ENCODE peak calls at places on chromosomes 16 and 17, in ten cellular contexts. E is HL-60; I is effector memory CD4-positive, alpha-beta T cell; K is body of pancreas; O is upper lobe of right lung; A is neuronal stem cell; Q is astrocyte; G is heart right ventricle; B is fibroblast of lung; F is hepatocyte. D is an unnamed sample.

GRCh38 chr16:31215287-31216115 is 1.4 kb downstream of the PYDC1 start:
- DNase-seq in E (no peak), I (no peak), K (peak), O (peak), A (peak), Q (peak), G (peak), B (peak), F (peak), D (peak)

GRCh38 chr16:31713945-31714898 is 159.4 kb upstream of the ZNF267 start:
- DNase-seq in E (no peak), I (no peak), K (peak), O (no peak), A (peak), Q (no peak), G (no peak), B (no peak), F (no peak), D (no peak)

GRCh38 chr17:78790552-78790951 is 8.5 kb upstream of the CYTH1 start:
- DNase-seq in E (no peak), I (no peak), K (no peak), O (no peak), A (no peak), Q (no peak), G (no peak), B (no peak), F (no peak), D (no peak)

GRCh38 chr16:10297341-10298006 is 88.4 kb upstream of the ATF7IP2 start:
- DNase-seq in E (no peak), I (no peak), K (no peak), O (no peak), A (no peak), Q (no peak), G (peak), B (no peak), F (no peak), D (no peak)

GRCh38 chr16:66947302-66948033 is 12.2 kb downstream of the CES2 start:
- DNase-seq in E (peak), I (peak), K (peak), O (no peak), A (peak), Q (peak), G (peak), B (peak), F (peak), D (peak)

GRCh38 chr17:16945513-16946201 is 26.3 kb downstream of the TNFRSF13B start:
- DNase-seq in E (no peak), I (no peak), K (peak), O (no peak), A (no peak), Q (no peak), G (no peak), B (no peak), F (peak), D (no peak)

GRCh38 chr17:31266042-31266441 is 31.0 kb downstream of the OMG start:
- DNase-seq in E (peak), I (no peak), K (no peak), O (no peak), A (no peak), Q (no peak), G (no peak), B (no peak), F (no peak), D (no peak)

GRCh38 chr17:44200478-44201155 is 933 bp upstream of the ATXN7L3 start:
- DNase-seq in E (no peak), I (no peak), K (no peak), O (no peak), A (no peak), Q (no peak), G (no peak), B (no peak), F (peak), D (no peak)

GRCh38 chr17:302300-302698 is 50.3 kb downstream of the RPH3AL start:
- DNase-seq in E (no peak), I (no peak), K (no peak), O (no peak), A (no peak), Q (no peak), G (peak), B (no peak), F (peak), D (peak)

GRCh38 chr17:77842148-77842905 is 116.2 kb upstream of the TNRC6C start:
- DNase-seq in E (no peak), I (no peak), K (no peak), O (peak), A (no peak), Q (no peak), G (no peak), B (no peak), F (no peak), D (no peak)

GRCh38 chr16:89038811-89039735 is 54.6 kb upstream of the ACSF3 start:
- DNase-seq in E (no peak), I (no peak), K (no peak), O (peak), A (no peak), Q (no peak), G (no peak), B (no peak), F (no peak), D (peak)

GRCh38 chr17:38430822-38431221 is 2.6 kb downstream of the ARHGAP23 start:
- DNase-seq in E (no peak), I (no peak), K (no peak), O (no peak), A (no peak), Q (no peak), G (no peak), B (no peak), F (no peak), D (no peak)

GRCh38 chr16:80689487-80689886 is 114.9 kb downstream of the CDYL2 start:
- DNase-seq in E (no peak), I (no peak), K (no peak), O (no peak), A (no peak), Q (no peak), G (no peak), B (no peak), F (no peak), D (no peak)

GRCh38 chr16:21156767-21157467 is 1.6 kb upstream of the LDAF1 start:
- DNase-seq in E (peak), I (no peak), K (peak), O (no peak), A (peak), Q (peak), G (peak), B (peak), F (peak), D (no peak)

GRCh38 chr16:57479043-57479421 is 7.3 kb downstream of the DOK4 start:
- DNase-seq in E (no peak), I (no peak), K (no peak), O (no peak), A (no peak), Q (no peak), G (no peak), B (no peak), F (no peak), D (no peak)

GRCh38 chr17:37598145-37598544 is 11.1 kb downstream of the SYNRG start:
- DNase-seq in E (no peak), I (no peak), K (no peak), O (no peak), A (no peak), Q (no peak), G (no peak), B (no peak), F (no peak), D (no peak)

GRCh38 chr17:35811759-35812158 is 2.5 kb downstream of the TAF15 start:
- DNase-seq in E (no peak), I (no peak), K (no peak), O (no peak), A (no peak), Q (no peak), G (no peak), B (no peak), F (no peak), D (no peak)

GRCh38 chr17:62703269-62703775 is 75.9 kb downstream of the MRC2 start:
- DNase-seq in E (no peak), I (no peak), K (peak), O (no peak), A (no peak), Q (peak), G (no peak), B (peak), F (no peak), D (peak)

GRCh38 chr17:57834146-57834741 is 15.6 kb downstream of the MRPS23 start:
- DNase-seq in E (no peak), I (no peak), K (peak), O (no peak), A (no peak), Q (no peak), G (no peak), B (no peak), F (no peak), D (no peak)

GRCh38 chr17:76202516-76202915 is 37.8 kb downstream of the RNF157 start:
- DNase-seq in E (no peak), I (no peak), K (no peak), O (no peak), A (no peak), Q (no peak), G (no peak), B (no peak), F (no peak), D (no peak)

GRCh38 chr17:83187782-83188311 is 108.4 kb downstream of the METRNL start:
- DNase-seq in E (no peak), I (no peak), K (no peak), O (no peak), A (no peak), Q (no peak), G (no peak), B (no peak), F (no peak), D (no peak)

GRCh38 chr16:67213197-67214019 is 13.5 kb upstream of the TMEM208 start:
- DNase-seq in E (no peak), I (no peak), K (peak), O (no peak), A (no peak), Q (no peak), G (no peak), B (no peak), F (no peak), D (no peak)

GRCh38 chr17:37089998-37090397 is 141.2 kb downstream of the AATF start:
- DNase-seq in E (peak), I (peak), K (no peak), O (no peak), A (no peak), Q (no peak), G (no peak), B (no peak), F (no peak), D (no peak)

GRCh38 chr16:49528564-49529150 is 155.1 kb downstream of the C16orf78 start:
- DNase-seq in E (no peak), I (no peak), K (no peak), O (no peak), A (no peak), Q (no peak), G (no peak), B (peak), F (no peak), D (no peak)

GRCh38 chr17:59440757-59441458 is 109.5 kb downstream of the YPEL2 start:
- DNase-seq in E (peak), I (peak), K (peak), O (peak), A (peak), Q (peak), G (peak), B (peak), F (peak), D (peak)
- H3K4me3 ChIP-seq in E (no peak), I (no peak), K (no peak), O (no peak), A (no peak), Q (no peak), G (no peak), B (no peak), F (no peak), D (peak)

GRCh38 chr17:73632513-73632912 is 11.7 kb downstream of the SDK2 start:
- DNase-seq in E (no peak), I (no peak), K (no peak), O (no peak), A (no peak), Q (no peak), G (no peak), B (no peak), F (no peak), D (no peak)
- H3K27ac ChIP-seq in E (no peak), I (no peak), K (no peak), O (no peak), A (no peak), Q (no peak), G (no peak), B (no peak), F (no peak), D (no peak)

GRCh38 chr16:1144476-1145382 is 8.2 kb upstream of the CACNA1H start:
- DNase-seq in E (no peak), I (no peak), K (peak), O (no peak), A (no peak), Q (no peak), G (no peak), B (no peak), F (no peak), D (no peak)
- H3K4me3 ChIP-seq in E (no peak), I (no peak), K (no peak), O (no peak), A (no peak), Q (no peak), G (no peak), B (no peak), F (no peak), D (no peak)

GRCh38 chr16:22194707-22195444 is 11.2 kb upstream of the EEF2K start:
- DNase-seq in E (no peak), I (peak), K (no peak), O (no peak), A (no peak), Q (no peak), G (no peak), B (no peak), F (no peak), D (no peak)
- H3K27ac ChIP-seq in E (no peak), I (peak), K (peak), O (peak), A (no peak), Q (no peak), G (peak), B (no peak), F (peak), D (peak)

D was measured in heart left ventricle.